ENCODE peak calls at places on chromosomes 3 and 15, in five cellular contexts. S is CD8-positive, alpha-beta memory T cell; D is lower lobe of right lung; Q is astrocyte of the spinal cord; O is kidney. T is an unnamed sample.
A peak's percentile ranks its signal among the peaks of the same experiment; 100 is the strongest.

GRCh38 chr3:16258892-16259291 is 5.9 kb downstream of the DPH3 start:
- DNase-seq in S (no peak), D (no peak), Q (no peak), O (no peak), T (no peak)

GRCh38 chr15:74424901-74425528 is 8.7 kb downstream of the SEMA7A start:
- DNase-seq in S (no peak), D (no peak), Q (no peak), O (no peak), T (no peak)

GRCh38 chr15:32659340-32659831 is 17.9 kb downstream of the SCG5 start:
- DNase-seq in S (no peak), D (no peak), Q (peak; percentile 87), O (no peak), T (no peak)

GRCh38 chr3:48187579-48188265 is 495 bp downstream of the CDC25A start:
- DNase-seq in S (no peak), D (peak; percentile 53), Q (no peak), O (peak; percentile 93), T (no peak)

GRCh38 chr3:188950832-188951489 is 220.8 kb upstream of the TPRG1 start:
- DNase-seq in S (no peak), D (peak; percentile 75), Q (peak; percentile 98), O (peak; percentile 90), T (no peak)

GRCh38 chr15:46795685-46796084 is 921.6 kb upstream of the SEMA6D start:
- DNase-seq in S (no peak), D (no peak), Q (no peak), O (no peak), T (no peak)

GRCh38 chr3:66397745-66398144 is 103.1 kb downstream of the LRIG1 start:
- DNase-seq in S (no peak), D (no peak), Q (no peak), O (no peak), T (no peak)

GRCh38 chr15:26355671-26356070 is 417.2 kb downstream of the GABRB3 start:
- DNase-seq in S (no peak), D (no peak), Q (no peak), O (no peak), T (no peak)

GRCh38 chr3:64853456-64853855 is 165.7 kb upstream of the ADAMTS9 start:
- DNase-seq in S (no peak), D (no peak), Q (no peak), O (no peak), T (no peak)

GRCh38 chr15:74200394-74200793 is 2.2 kb downstream of the STRA6 start:
- DNase-seq in S (no peak), D (no peak), Q (peak; percentile 86), O (peak; percentile 81), T (no peak)

GRCh38 chr15:73361331-73361730 is 7.4 kb downstream of the HCN4 start:
- DNase-seq in S (no peak), D (no peak), Q (no peak), O (no peak), T (no peak)

GRCh38 chr3:20099020-20099539 is 58.8 kb downstream of the KAT2B start:
- DNase-seq in S (no peak), D (no peak), Q (peak; percentile 38), O (no peak), T (no peak)

GRCh38 chr15:53759333-53759975 is at the start of gene WDR72:
- DNase-seq in S (no peak), D (no peak), Q (no peak), O (peak; percentile 84), T (no peak)

GRCh38 chr3:11624161-11624560 is 19.6 kb downstream of the VGLL4 start:
- DNase-seq in S (peak; percentile 54), D (no peak), Q (no peak), O (no peak), T (no peak)

GRCh38 chr3:40456940-40457823 is at the start of gene RPL14:
- DNase-seq in S (peak; percentile 93), D (peak; percentile 97), Q (peak; percentile 97), O (peak; percentile 98), T (peak; percentile 89)

GRCh38 chr3:119296723-119297122 is 2.5 kb downstream of the ARHGAP31 start:
- DNase-seq in S (no peak), D (no peak), Q (no peak), O (no peak), T (no peak)
- H3K4me3 ChIP-seq in S (no peak overlapping the region), D (peak overlapping the region; percentile 72), Q (peak overlapping the region; percentile 82), O (no peak overlapping the region), T (no peak overlapping the region)

GRCh38 chr3:97970131-97970530 is 2.1 kb downstream of the RIOX2 start:
- DNase-seq in S (no peak), D (no peak), Q (no peak), O (no peak), T (no peak)
- H3K4me3 ChIP-seq in S (no peak overlapping the region), D (no peak overlapping the region), Q (no peak overlapping the region), O (peak overlapping the region; percentile 4), T (peak overlapping the region; percentile 82)

GRCh38 chr3:61594978-61595687 is 33.8 kb downstream of the PTPRG start:
- DNase-seq in S (no peak), D (no peak), Q (no peak), O (no peak), T (no peak)
- H3K4me3 ChIP-seq in S (no peak overlapping the region), D (peak overlapping the region; percentile 3), Q (no peak overlapping the region), O (peak overlapping the region; percentile 9), T (no peak overlapping the region)

DNA sequence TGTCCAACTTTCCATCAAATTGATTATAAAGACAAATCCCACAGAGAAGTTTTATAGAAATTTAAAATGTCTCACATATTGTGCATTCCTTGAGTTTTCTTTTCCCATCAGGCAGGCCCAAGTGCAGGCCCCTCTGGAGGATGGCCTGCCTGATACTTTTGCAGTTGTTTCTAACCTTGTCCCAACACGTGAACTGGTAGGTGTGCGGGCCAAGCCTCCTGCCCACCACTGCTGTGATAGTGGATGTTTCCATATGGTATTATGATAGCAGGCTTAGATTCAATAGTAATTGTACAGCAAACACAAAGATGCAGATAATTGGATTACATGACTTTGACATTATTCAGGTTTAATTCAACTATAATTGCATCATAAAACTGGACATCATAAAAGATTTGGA is 1.4 kb downstream of the P2RY12 start:
- DNase-seq in S (no peak), D (no peak), Q (no peak), O (no peak), T (no peak)
- H3K4me3 ChIP-seq in S (no peak overlapping the region), D (peak overlapping the region; percentile 39), Q (no peak overlapping the region), O (no peak overlapping the region), T (no peak overlapping the region)

T was measured in SJCRH30.